ENCODE peak calls at places on chromosomes 16 and 17, in four cellular contexts. P is Calu3, S is progenitor cell of endocrine pancreas, O is thoracic aorta. F is an unnamed sample.

GRCh38 chr17:82006468-82007227 is 16.0 kb downstream of the CENPX start:
- DNase-seq in P (no peak), S (no peak), O (no peak), F (no peak)

GRCh38 chr16:57577691-57578224 is 35.3 kb downstream of the ADGRG5 start:
- DNase-seq in P (no peak), S (no peak), O (no peak), F (no peak)

GRCh38 chr16:4882261-4882632 is 35.0 kb downstream of the UBN1 start:
- DNase-seq in P (no peak), S (no peak), O (no peak), F (no peak)

GRCh38 chr16:68385371-68385770 is 62.9 kb downstream of the SMPD3 start:
- DNase-seq in P (no peak), S (no peak), O (no peak), F (no peak)

GRCh38 chr16:31298958-31299357 is 39.2 kb downstream of the ITGAM start:
- DNase-seq in P (no peak), S (no peak), O (no peak), F (no peak)

GRCh38 chr17:78414178-78415162 is 36.0 kb downstream of the PGS1 start:
- DNase-seq in P (no peak), S (no peak), O (no peak), F (no peak)

GRCh38 chr16:57372372-57373116 is at the start of gene CX3CL1:
- DNase-seq in P (peak), S (peak), O (no peak), F (peak)

GRCh38 chr17:83196973-83197880 is 117.8 kb downstream of the METRNL start:
- DNase-seq in P (no peak), S (no peak), O (peak), F (no peak)

GRCh38 chr17:3213587-3213986 is 6.1 kb downstream of the OR1A1 start:
- DNase-seq in P (no peak), S (no peak), O (no peak), F (no peak)

GRCh38 chr17:28447396-28447760 is 26.1 kb upstream of the SLC13A2 start:
- DNase-seq in P (no peak), S (no peak), O (no peak), F (no peak)

GRCh38 chr16:58057126-58057525 is 31.6 kb downstream of the MMP15 start:
- DNase-seq in P (no peak), S (no peak), O (no peak), F (no peak)

GRCh38 chr16:49280022-49280741 is 1.5 kb downstream of the CBLN1 start:
- DNase-seq in P (no peak), S (peak), O (no peak), F (no peak)

GRCh38 chr17:29243792-29244191 is 2.9 kb upstream of the CRYBA1 start:
- DNase-seq in P (peak), S (no peak), O (no peak), F (no peak)

GRCh38 chr16:23862556-23862955 is 26.8 kb downstream of the PRKCB start:
- DNase-seq in P (no peak), S (no peak), O (no peak), F (no peak)

GRCh38 chr17:78988152-78988551 is 8.4 kb upstream of the LGALS3BP start:
- DNase-seq in P (no peak), S (no peak), O (no peak), F (no peak)

GRCh38 chr17:75614556-75615270 is 18.5 kb upstream of the SMIM5 start:
- DNase-seq in P (no peak), S (no peak), O (no peak), F (no peak)

GRCh38 chr16:30875881-30876791 is 17.7 kb downstream of the BCL7C start:
- DNase-seq in P (no peak), S (no peak), O (no peak), F (peak)

GRCh38 chr16:4660454-4661007 is 32.8 kb upstream of the NUDT16L1 start:
- DNase-seq in P (no peak), S (no peak), O (no peak), F (peak)

GRCh38 chr16:87686697-87687570 is 78.9 kb downstream of the KLHDC4 start:
- DNase-seq in P (no peak), S (no peak), O (no peak), F (no peak)

GRCh38 chr16:85673529-85674417 is 15.0 kb downstream of the GINS2 start:
- DNase-seq in P (no peak), S (no peak), O (no peak), F (no peak)

GRCh38 chr16:15609286-15609649 is 33.7 kb downstream of the MARF1 start:
- DNase-seq in P (no peak), S (no peak), O (no peak), F (no peak)

GRCh38 chr16:49528564-49529150 is 155.1 kb downstream of the C16orf78 start:
- DNase-seq in P (no peak), S (no peak), O (no peak), F (no peak)

GRCh38 chr16:27795992-27796614 is 246.2 kb downstream of the KATNIP start:
- DNase-seq in P (peak), S (peak), O (no peak), F (peak)

GRCh38 chr17:50519141-50519834 is 11.0 kb downstream of the MYCBPAP start:
- DNase-seq in P (no peak), S (no peak), O (no peak), F (no peak)

GRCh38 chr17:50517504-50518264 is 9.4 kb downstream of the MYCBPAP start:
- DNase-seq in P (no peak), S (no peak), O (no peak), F (no peak)

GRCh38 chr17:50520483-50520882 is 12.1 kb upstream of the EPN3 start:
- DNase-seq in P (no peak), S (no peak), O (no peak), F (no peak)

GRCh38 chr17:50516980-50517379 is 8.7 kb downstream of the MYCBPAP start:
- DNase-seq in P (no peak), S (no peak), O (no peak), F (no peak)

GRCh38 chr17:50518265-50519023 is 10.2 kb downstream of the MYCBPAP start:
- DNase-seq in P (no peak), S (no peak), O (no peak), F (no peak)
- TF ChIP-seq CTCF in P (no peak), S (no peak), O (no peak), F (no peak)

GRCh38 chr16:11405331-11406176 is 60.3 kb downstream of the RMI2 start:
- DNase-seq in P (peak), S (no peak), O (no peak), F (peak)

GRCh38 chr16:11406177-11406560 is 60.9 kb downstream of the RMI2 start:
- DNase-seq in P (no peak), S (no peak), O (no peak), F (no peak)

GRCh38 chr16:11408261-11408660 is 63.0 kb downstream of the RMI2 start:
- DNase-seq in P (no peak), S (no peak), O (no peak), F (no peak)

GRCh38 chr16:11409398-11409797 is 64.1 kb downstream of the RMI2 start:
- DNase-seq in P (no peak), S (no peak), O (no peak), F (no peak)

DNA sequence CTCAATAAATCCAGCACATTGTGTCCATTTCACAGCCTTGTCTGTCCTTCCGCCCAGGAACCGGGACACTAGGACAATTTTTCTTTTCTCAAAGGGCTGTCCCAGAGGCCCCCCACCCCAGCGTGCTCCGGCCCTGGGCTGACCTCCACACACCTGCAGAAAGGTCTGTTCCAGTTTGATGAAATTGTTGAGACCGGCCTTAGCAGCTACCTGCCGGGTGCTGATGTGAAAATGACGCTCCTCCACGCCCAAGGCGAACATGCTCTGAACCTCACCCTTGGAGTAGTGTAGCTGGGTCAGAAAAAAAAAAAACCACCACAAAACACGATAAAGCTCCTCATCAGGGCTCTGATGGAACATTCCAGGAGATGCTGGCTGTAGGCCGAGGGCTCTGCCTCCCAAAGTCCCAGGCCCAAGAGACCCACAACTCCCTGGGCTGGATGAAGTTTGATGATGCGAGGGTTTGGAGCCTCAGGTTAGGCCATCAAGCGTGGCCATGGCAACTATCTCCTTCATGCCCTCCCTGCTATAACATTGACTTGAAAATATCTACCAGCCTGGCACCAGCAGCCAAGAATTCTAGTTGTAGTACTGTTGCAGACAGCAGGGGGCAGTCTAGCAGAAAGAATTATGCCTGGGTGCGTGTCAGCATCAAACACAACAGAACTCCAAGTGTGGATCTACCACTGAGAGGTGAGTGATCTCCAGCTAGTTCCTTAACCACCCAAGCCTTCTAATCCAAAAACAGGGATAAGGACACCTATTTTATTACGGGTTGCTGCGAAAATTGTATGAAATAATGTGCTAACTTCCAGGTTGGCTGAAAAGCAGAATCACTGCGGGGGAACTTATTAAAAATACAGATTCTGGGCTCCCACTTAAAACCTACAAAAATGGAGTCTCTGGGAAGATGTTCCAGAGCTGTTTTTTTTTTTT is 62.1 kb downstream of the RMI2 start:
- DNase-seq in P (peak), S (peak), O (peak), F (peak)
- TF ChIP-seq CTCF in P (peak), S (peak), O (peak), F (peak)

DNA sequence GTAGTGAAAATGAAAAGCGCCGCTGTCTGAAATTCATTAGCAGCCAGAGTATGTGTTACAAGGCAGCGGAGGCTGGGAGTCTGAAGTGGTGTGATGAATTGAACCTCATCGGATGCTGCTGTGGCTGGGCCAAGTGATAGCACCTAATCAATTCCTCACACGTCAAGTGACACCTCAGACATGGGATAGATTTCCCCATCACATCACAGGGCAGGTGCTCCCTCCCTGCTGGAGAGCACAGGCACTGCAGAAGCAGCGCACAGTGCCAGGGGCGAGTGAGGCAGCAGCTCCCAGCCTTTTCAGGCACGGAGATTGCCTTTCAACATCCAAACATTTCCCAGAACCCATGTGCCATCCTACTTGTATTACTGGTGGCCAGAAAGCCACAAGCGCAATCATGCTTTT is 32.2 kb downstream of the DRC3 start:
- DNase-seq in P (no peak), S (no peak), O (no peak), F (no peak)
- TF ChIP-seq CTCF in P (no peak), S (peak), O (peak), F (peak)

DNA sequence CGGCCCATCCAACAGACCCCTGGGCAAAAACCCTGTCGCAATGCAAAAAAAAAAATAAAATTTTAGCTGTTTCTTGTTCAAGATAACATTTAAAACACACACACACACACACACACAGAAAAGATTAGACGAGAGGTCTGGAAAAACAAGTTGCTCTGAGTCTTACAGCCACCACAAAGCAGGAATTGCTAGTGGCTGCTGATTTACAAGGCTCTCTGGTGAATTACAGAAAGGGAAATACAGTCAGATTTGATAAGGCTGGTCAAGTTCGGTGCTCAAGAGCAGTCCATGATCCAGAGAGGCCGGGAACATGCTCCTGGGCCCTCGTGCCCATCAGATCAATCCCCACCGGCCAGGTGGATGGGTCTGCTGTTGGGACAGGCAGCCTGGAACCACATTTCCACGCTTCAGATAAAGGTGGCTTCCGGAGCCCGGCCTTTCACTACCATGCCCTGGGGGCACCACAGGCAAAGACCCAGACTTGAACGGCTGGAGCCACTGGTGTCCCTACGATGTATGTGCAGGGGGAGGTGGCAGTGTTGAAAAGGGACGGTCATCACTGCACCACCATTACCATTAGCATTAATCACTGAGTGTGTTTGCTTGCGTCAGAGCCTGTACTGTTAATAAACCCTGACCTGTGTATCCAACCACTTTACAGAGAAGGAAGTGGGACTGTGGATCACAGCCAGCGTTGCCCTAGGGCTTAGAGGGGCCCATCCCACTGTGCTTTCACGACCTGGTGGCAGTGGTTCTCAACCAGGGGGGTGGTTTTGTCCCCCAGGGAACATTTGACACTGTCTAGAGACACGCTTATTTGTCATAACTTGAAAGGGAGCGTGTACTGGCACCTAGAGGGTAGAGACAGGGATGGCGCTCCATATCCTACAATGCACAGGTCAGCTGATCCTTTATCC is 95.1 kb downstream of the XYLT1 start:
- DNase-seq in P (no peak), S (no peak), O (no peak), F (no peak)
- TF ChIP-seq CTCF in P (no peak), S (no peak), O (no peak), F (no peak)

GRCh38 chr16:3388325-3388724 is 12.5 kb downstream of the ZSCAN32 start:
- DNase-seq in P (no peak), S (no peak), O (no peak), F (no peak)

GRCh38 chr16:3389663-3390338 is 11.0 kb downstream of the ZSCAN32 start:
- DNase-seq in P (no peak), S (no peak), O (no peak), F (no peak)
- TF ChIP-seq CTCF in P (no peak), S (no peak), O (no peak), F (no peak)

DNA sequence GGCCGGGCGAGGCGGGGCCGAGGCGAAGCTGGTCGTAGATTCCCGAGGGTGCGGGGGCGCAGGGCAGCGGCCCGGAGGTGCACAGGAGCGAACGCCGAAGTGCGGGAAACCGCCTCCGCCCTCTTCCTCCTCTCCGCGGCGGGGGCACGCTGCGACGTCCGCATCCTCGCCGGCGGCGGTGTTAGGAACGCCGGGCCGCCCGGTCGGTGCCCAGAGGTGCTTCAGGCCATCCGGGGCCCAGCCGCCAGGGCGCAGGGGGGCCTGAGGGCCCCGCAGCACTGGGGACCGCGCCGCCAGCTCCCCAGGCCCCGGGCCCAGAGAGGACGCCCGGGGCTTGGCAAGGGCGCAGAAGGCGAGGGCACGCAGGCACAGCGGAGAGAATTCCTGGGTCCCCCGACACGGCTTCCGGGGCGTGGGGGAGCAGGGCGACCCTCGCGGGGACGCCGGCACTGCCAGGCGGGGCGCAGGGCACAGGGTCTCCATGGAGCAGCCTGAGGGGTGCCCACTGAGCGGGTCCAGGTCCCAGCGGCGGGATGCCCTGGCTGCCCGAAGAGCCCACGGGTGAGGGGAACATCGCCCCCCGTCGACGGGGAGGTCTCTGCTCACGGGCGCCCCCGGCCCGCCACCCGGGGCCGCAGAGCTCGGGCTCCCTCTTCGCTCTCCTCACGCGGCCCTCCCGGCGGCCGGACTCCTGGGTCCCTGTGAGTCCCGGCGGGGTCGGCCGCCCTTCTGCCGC is 576 bp downstream of the EPOP start:
- DNase-seq in P (peak), S (no peak), O (no peak), F (no peak)
- TF ChIP-seq CTCF in P (peak), S (peak), O (no peak), F (peak)

DNA sequence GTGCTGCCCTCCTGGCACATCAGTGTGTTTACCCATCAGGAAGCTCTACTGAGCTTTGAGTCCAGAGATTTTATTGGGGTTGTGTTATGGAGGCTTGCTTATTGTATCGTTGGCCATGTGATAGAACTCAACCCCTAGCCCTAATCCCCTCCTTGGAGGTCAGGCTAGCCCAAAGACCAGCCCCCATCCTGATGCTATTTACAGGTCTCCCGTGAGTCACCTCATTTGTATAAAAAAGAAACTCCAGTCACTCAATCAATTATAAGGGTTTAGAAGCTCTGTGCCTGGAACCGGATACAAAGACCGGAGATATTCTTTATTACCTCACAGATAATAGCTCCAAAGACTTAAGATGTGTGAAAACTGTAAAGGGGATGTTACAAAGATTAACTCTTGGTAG is 405.9 kb downstream of the CNTNAP4 start:
- DNase-seq in P (no peak), S (no peak), O (no peak), F (no peak)
- TF ChIP-seq CTCF in P (no peak), S (no peak), O (no peak), F (no peak)